ENCODE peak calls at places on chromosomes 3 and 15, in five cellular contexts. One of them, this sample, is unnamed.

GRCh38 chr3:81742581-81742980 is 18.9 kb downstream of the GBE1 start:
- DNase-seq in GM23338: no peak
- DNase-seq in kidney: no peak
- DNase-seq in progenitor cell of endocrine pancreas: no peak
- DNase-seq in upper lobe of left lung: no peak
- DNase-seq in this sample: no peak

GRCh38 chr15:69699096-69699495 is 246.5 kb downstream of the RPLP1 start:
- DNase-seq in GM23338: no peak
- DNase-seq in kidney: no peak
- DNase-seq in progenitor cell of endocrine pancreas: no peak
- DNase-seq in upper lobe of left lung: no peak
- DNase-seq in this sample: no peak

GRCh38 chr15:71650603-71651002 is 159.8 kb upstream of the NR2E3 start:
- DNase-seq in GM23338: no peak
- DNase-seq in kidney: no peak
- DNase-seq in progenitor cell of endocrine pancreas: no peak
- DNase-seq in upper lobe of left lung: no peak
- DNase-seq in this sample: no peak

GRCh38 chr15:68114840-68115239 is 60.7 kb downstream of the PIAS1 start:
- DNase-seq in GM23338: no peak
- DNase-seq in kidney: no peak
- DNase-seq in progenitor cell of endocrine pancreas: no peak
- DNase-seq in upper lobe of left lung: no peak
- DNase-seq in this sample: no peak

GRCh38 chr3:188553569-188553968 is 399.6 kb downstream of the LPP start:
- DNase-seq in GM23338: no peak
- DNase-seq in kidney: no peak
- DNase-seq in progenitor cell of endocrine pancreas: no peak
- DNase-seq in upper lobe of left lung: no peak
- DNase-seq in this sample: no peak

GRCh38 chr15:60751985-60752952 is 273.3 kb upstream of the ICE2 start:
- DNase-seq in GM23338: no peak
- DNase-seq in kidney: peak; percentile 77
- DNase-seq in progenitor cell of endocrine pancreas: no peak
- DNase-seq in upper lobe of left lung: peak; percentile 27
- DNase-seq in this sample: no peak

GRCh38 chr3:126540342-126540849 is 16.4 kb downstream of the CHST13 start:
- DNase-seq in GM23338: no peak
- DNase-seq in kidney: peak; percentile 51
- DNase-seq in progenitor cell of endocrine pancreas: peak; percentile 4
- DNase-seq in upper lobe of left lung: peak; percentile 47
- DNase-seq in this sample: peak; percentile 7

GRCh38 chr15:68113751-68114150 is 59.6 kb downstream of the PIAS1 start:
- DNase-seq in GM23338: no peak
- DNase-seq in kidney: no peak
- DNase-seq in progenitor cell of endocrine pancreas: no peak
- DNase-seq in upper lobe of left lung: no peak
- DNase-seq in this sample: no peak

GRCh38 chr3:64166584-64167155 is 58.6 kb downstream of the PRICKLE2 start:
- DNase-seq in GM23338: peak; percentile 92
- DNase-seq in kidney: no peak
- DNase-seq in progenitor cell of endocrine pancreas: no peak
- DNase-seq in upper lobe of left lung: no peak
- DNase-seq in this sample: no peak

GRCh38 chr15:36888018-36888992 is 212.0 kb downstream of the MEIS2 start:
- DNase-seq in GM23338: no peak
- DNase-seq in kidney: peak; percentile 75
- DNase-seq in progenitor cell of endocrine pancreas: no peak
- DNase-seq in upper lobe of left lung: no peak
- DNase-seq in this sample: peak; percentile 18

GRCh38 chr3:164752814-164753213 is 325.5 kb downstream of the SI start:
- DNase-seq in GM23338: no peak
- DNase-seq in kidney: no peak
- DNase-seq in progenitor cell of endocrine pancreas: no peak
- DNase-seq in upper lobe of left lung: no peak
- DNase-seq in this sample: no peak

GRCh38 chr3:135084404-135084803 is 289.3 kb downstream of the EPHB1 start:
- DNase-seq in GM23338: no peak
- DNase-seq in kidney: no peak
- DNase-seq in progenitor cell of endocrine pancreas: no peak
- DNase-seq in upper lobe of left lung: no peak
- DNase-seq in this sample: no peak

GRCh38 chr3:79086514-79086913 is 681.3 kb downstream of the ROBO1 start:
- DNase-seq in GM23338: peak; percentile 81
- DNase-seq in kidney: no peak
- DNase-seq in progenitor cell of endocrine pancreas: peak; percentile 19
- DNase-seq in upper lobe of left lung: peak; percentile 24
- DNase-seq in this sample: peak; percentile 55

GRCh38 chr3:177286034-177286433 is 88.8 kb upstream of the TBL1XR1 start:
- DNase-seq in GM23338: no peak
- DNase-seq in kidney: no peak
- DNase-seq in progenitor cell of endocrine pancreas: no peak
- DNase-seq in upper lobe of left lung: no peak
- DNase-seq in this sample: no peak

GRCh38 chr15:84400017-84400740 is 164.6 kb downstream of the GOLGA6L4 start:
- DNase-seq in GM23338: no peak
- DNase-seq in kidney: peak; percentile 42
- DNase-seq in progenitor cell of endocrine pancreas: no peak
- DNase-seq in upper lobe of left lung: no peak
- DNase-seq in this sample: no peak

GRCh38 chr15:65747265-65747664 is 44.8 kb downstream of the DENND4A start:
- DNase-seq in GM23338: no peak
- DNase-seq in kidney: no peak
- DNase-seq in progenitor cell of endocrine pancreas: no peak
- DNase-seq in upper lobe of left lung: no peak
- DNase-seq in this sample: no peak

GRCh38 chr3:72872183-72872582 is 15.7 kb upstream of the GXYLT2 start:
- DNase-seq in GM23338: no peak
- DNase-seq in kidney: no peak
- DNase-seq in progenitor cell of endocrine pancreas: no peak
- DNase-seq in upper lobe of left lung: no peak
- DNase-seq in this sample: no peak

GRCh38 chr3:52623234-52623792 is 62.4 kb downstream of the PBRM1 start:
- DNase-seq in GM23338: no peak
- DNase-seq in kidney: no peak
- DNase-seq in progenitor cell of endocrine pancreas: no peak
- DNase-seq in upper lobe of left lung: no peak
- DNase-seq in this sample: no peak

GRCh38 chr15:73677146-73677607 is 7.0 kb upstream of the CD276 start:
- DNase-seq in GM23338: peak; percentile 89
- DNase-seq in kidney: no peak
- DNase-seq in progenitor cell of endocrine pancreas: peak; percentile 37
- DNase-seq in upper lobe of left lung: peak; percentile 52
- DNase-seq in this sample: peak; percentile 59

GRCh38 chr15:101091080-101092017 is 160.5 kb downstream of the CHSY1 start:
- DNase-seq in GM23338: no peak
- DNase-seq in kidney: no peak
- DNase-seq in progenitor cell of endocrine pancreas: no peak
- DNase-seq in upper lobe of left lung: no peak
- DNase-seq in this sample: no peak

GRCh38 chr15:77455696-77456293 is 35.1 kb downstream of the HMG20A start:
- DNase-seq in GM23338: no peak
- DNase-seq in kidney: no peak
- DNase-seq in progenitor cell of endocrine pancreas: no peak
- DNase-seq in upper lobe of left lung: no peak
- DNase-seq in this sample: no peak

GRCh38 chr3:69370156-69370944 is 15.5 kb downstream of the FRMD4B start:
- DNase-seq in GM23338: no peak
- DNase-seq in kidney: peak; percentile 80
- DNase-seq in progenitor cell of endocrine pancreas: no peak
- DNase-seq in upper lobe of left lung: peak; percentile 93
- DNase-seq in this sample: no peak

GRCh38 chr3:69016102-69016501 is 2.6 kb upstream of the EOGT start:
- DNase-seq in GM23338: no peak
- DNase-seq in kidney: no peak
- DNase-seq in progenitor cell of endocrine pancreas: no peak
- DNase-seq in upper lobe of left lung: no peak
- DNase-seq in this sample: no peak

GRCh38 chr3:153096611-153097200 is 65.3 kb upstream of the RAP2B start:
- DNase-seq in GM23338: no peak
- DNase-seq in kidney: no peak
- DNase-seq in progenitor cell of endocrine pancreas: no peak
- DNase-seq in upper lobe of left lung: no peak
- DNase-seq in this sample: no peak

GRCh38 chr3:27228805-27229204 is 140.4 kb downstream of the NEK10 start:
- DNase-seq in GM23338: peak; percentile 90
- DNase-seq in kidney: no peak
- DNase-seq in progenitor cell of endocrine pancreas: no peak
- DNase-seq in upper lobe of left lung: no peak
- DNase-seq in this sample: no peak
- TF ChIP-seq CTCF in GM23338: peak; percentile 74
- TF ChIP-seq CTCF in kidney: no peak
- TF ChIP-seq CTCF in progenitor cell of endocrine pancreas: peak; percentile 26
- TF ChIP-seq CTCF in upper lobe of left lung: no peak
- TF ChIP-seq CTCF in this sample: no peak

DNA sequence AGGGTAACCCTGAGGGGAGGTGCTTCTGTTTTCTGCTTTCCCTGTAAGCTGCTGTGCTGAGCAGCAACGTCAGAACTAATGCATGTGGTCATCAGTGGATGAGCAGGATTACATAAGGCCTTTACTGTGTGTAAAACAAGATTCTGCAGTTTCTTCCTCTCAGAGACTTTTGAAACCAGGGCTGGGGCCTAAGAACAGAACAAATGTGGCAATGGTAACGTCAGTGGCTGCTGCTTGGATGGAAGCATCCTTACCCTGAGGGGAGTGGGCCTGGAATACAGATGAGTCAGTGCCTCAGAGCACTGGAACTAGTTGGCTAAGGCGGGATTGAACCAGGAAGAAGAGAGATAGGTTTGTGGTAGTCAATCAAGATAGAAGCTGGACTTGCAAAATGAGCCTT is 180.2 kb upstream of the KCNH8 start:
- DNase-seq in GM23338: no peak
- DNase-seq in kidney: no peak
- DNase-seq in progenitor cell of endocrine pancreas: no peak
- DNase-seq in upper lobe of left lung: no peak
- DNase-seq in this sample: no peak
- TF ChIP-seq CTCF in GM23338: no peak
- TF ChIP-seq CTCF in kidney: no peak
- TF ChIP-seq CTCF in progenitor cell of endocrine pancreas: no peak
- TF ChIP-seq CTCF in upper lobe of left lung: no peak
- TF ChIP-seq CTCF in this sample: no peak

DNA sequence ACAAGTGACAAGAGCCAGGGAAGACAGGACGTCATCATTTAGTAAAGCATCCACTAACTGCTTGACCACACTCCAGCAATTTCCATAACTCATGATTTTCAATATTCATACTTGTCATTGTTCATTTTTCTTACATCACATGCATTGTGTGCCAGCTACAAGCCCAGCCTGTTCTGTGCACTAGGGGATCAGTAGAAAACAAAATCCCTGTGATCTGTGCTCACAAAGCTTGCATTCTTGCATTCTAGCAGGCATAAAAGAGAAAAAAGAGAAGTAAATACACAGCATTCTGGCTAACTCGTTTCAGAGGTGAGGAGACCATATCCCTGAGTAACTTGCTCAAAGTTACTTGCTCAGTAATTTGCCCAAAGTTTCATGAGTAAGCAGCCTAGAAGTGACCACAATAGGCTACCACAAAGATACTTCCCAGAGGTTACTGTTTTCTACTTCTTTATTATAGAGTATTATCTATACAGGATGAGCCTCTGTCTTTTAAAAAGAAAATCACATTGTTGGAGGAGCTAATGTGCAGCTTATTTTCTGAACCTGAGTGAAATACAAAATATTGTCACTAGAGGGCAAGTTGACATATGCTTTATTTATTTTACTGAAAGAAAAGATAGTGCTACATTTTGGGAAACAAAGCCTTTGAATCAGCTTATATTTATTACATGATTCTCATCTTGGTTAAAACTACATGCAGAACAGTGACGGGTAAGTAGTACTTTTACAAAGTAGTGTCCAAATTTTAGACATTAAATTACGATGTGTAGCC is 701.4 kb upstream of the LMCD1 start:
- DNase-seq in GM23338: peak; percentile 3
- DNase-seq in kidney: no peak
- DNase-seq in progenitor cell of endocrine pancreas: no peak
- DNase-seq in upper lobe of left lung: no peak
- DNase-seq in this sample: no peak
- TF ChIP-seq CTCF in GM23338: no peak
- TF ChIP-seq CTCF in kidney: peak; percentile 10
- TF ChIP-seq CTCF in progenitor cell of endocrine pancreas: peak; percentile 28
- TF ChIP-seq CTCF in upper lobe of left lung: no peak
- TF ChIP-seq CTCF in this sample: peak; percentile 56

GRCh38 chr15:55526559-55527036 is 18.6 kb upstream of the DNAAF4 start:
- DNase-seq in GM23338: peak; percentile 87
- DNase-seq in kidney: no peak
- DNase-seq in progenitor cell of endocrine pancreas: no peak
- DNase-seq in upper lobe of left lung: peak; percentile 39
- DNase-seq in this sample: no peak
- TF ChIP-seq CTCF in GM23338: peak; percentile 79
- TF ChIP-seq CTCF in kidney: peak; percentile 73
- TF ChIP-seq CTCF in progenitor cell of endocrine pancreas: peak; percentile 59
- TF ChIP-seq CTCF in upper lobe of left lung: peak; percentile 48
- TF ChIP-seq CTCF in this sample: peak; percentile 78

GRCh38 chr3:50389368-50389767 is 30.0 kb upstream of the TMEM115 start:
- DNase-seq in GM23338: no peak
- DNase-seq in kidney: no peak
- DNase-seq in progenitor cell of endocrine pancreas: no peak
- DNase-seq in upper lobe of left lung: no peak
- DNase-seq in this sample: no peak

GRCh38 chr3:50390523-50391177 is 31.3 kb upstream of the TMEM115 start:
- DNase-seq in GM23338: no peak
- DNase-seq in kidney: no peak
- DNase-seq in progenitor cell of endocrine pancreas: no peak
- DNase-seq in upper lobe of left lung: peak; percentile 32
- DNase-seq in this sample: no peak

GRCh38 chr3:50388021-50388719 is 28.8 kb upstream of the TMEM115 start:
- DNase-seq in GM23338: peak; percentile 64
- DNase-seq in kidney: no peak
- DNase-seq in progenitor cell of endocrine pancreas: no peak
- DNase-seq in upper lobe of left lung: no peak
- DNase-seq in this sample: peak; percentile 68

GRCh38 chr3:50385741-50386140 is 26.4 kb upstream of the TMEM115 start:
- DNase-seq in GM23338: no peak
- DNase-seq in kidney: no peak
- DNase-seq in progenitor cell of endocrine pancreas: no peak
- DNase-seq in upper lobe of left lung: no peak
- DNase-seq in this sample: no peak

DNA sequence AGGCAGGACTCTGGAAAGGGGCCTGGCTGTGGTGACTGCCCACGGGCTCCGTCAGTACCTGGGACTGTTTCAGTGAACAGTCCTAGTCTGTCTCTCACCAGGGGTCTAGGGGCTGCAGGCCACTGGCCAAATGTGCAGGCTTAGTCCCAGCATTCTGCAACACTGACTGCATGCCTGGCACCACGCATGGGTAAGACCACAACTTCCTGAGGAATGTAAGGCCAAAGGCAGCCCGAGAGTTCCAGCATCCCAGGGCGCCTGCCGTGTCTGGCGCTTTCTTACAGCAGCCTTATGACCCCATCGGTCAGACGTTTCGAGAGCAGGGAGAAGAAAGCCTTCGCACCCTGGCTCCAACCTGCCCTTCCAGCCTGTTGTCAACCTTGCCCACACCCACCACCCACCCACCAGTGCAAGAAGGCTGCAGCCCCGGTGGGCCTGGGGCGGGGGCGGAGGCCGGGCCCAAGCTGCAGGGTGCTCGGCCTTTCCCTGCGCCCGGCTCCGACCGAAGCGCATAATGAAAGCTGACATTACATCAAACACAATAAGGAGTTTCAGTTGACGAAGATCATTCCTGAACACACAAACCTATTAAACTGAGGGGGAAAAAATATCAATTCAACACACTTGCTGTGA is 29.5 kb upstream of the TMEM115 start:
- DNase-seq in GM23338: no peak
- DNase-seq in kidney: no peak
- DNase-seq in progenitor cell of endocrine pancreas: no peak
- DNase-seq in upper lobe of left lung: no peak
- DNase-seq in this sample: no peak
- TF ChIP-seq CTCF in GM23338: no peak
- TF ChIP-seq CTCF in kidney: no peak
- TF ChIP-seq CTCF in progenitor cell of endocrine pancreas: no peak
- TF ChIP-seq CTCF in upper lobe of left lung: no peak
- TF ChIP-seq CTCF in this sample: peak; percentile 10

This sample was measured in glutamatergic neuron.